ENCODE peak calls at places on chromosomes 4 and X, in six cellular contexts. One of them, this sample, is unnamed.

GRCh38 chrX:110588164-110588563 is 207.5 kb downstream of the CHRDL1 start:
- DNase-seq in uterus: no peak
- DNase-seq in heart right ventricle: no peak
- DNase-seq in HFF-Myc: no peak
- DNase-seq in heart left ventricle: no peak
- DNase-seq in IMR-90: no peak
- DNase-seq in this sample: no peak

GRCh38 chrX:133668225-133668931 is 253.1 kb upstream of the GPC4 start:
- DNase-seq in uterus: no peak
- DNase-seq in heart right ventricle: no peak
- DNase-seq in HFF-Myc: no peak
- DNase-seq in heart left ventricle: no peak
- DNase-seq in IMR-90: no peak
- DNase-seq in this sample: no peak

GRCh38 chrX:97685753-97686152 is 802.0 kb downstream of the RPA4 start:
- DNase-seq in uterus: no peak
- DNase-seq in heart right ventricle: no peak
- DNase-seq in HFF-Myc: no peak
- DNase-seq in heart left ventricle: no peak
- DNase-seq in IMR-90: peak; percentile 40
- DNase-seq in this sample: no peak

GRCh38 chr4:13540446-13541175 is 3.7 kb downstream of the NKX3-2 start:
- DNase-seq in uterus: no peak
- DNase-seq in heart right ventricle: no peak
- DNase-seq in HFF-Myc: no peak
- DNase-seq in heart left ventricle: no peak
- DNase-seq in IMR-90: no peak
- DNase-seq in this sample: no peak

GRCh38 chrX:10104958-10105658 is 51.7 kb upstream of the CLCN4 start:
- DNase-seq in uterus: no peak
- DNase-seq in heart right ventricle: no peak
- DNase-seq in HFF-Myc: no peak
- DNase-seq in heart left ventricle: no peak
- DNase-seq in IMR-90: no peak
- DNase-seq in this sample: no peak

GRCh38 chr4:146638801-146639351 is at the start of gene POU4F2:
- DNase-seq in uterus: no peak
- DNase-seq in heart right ventricle: no peak
- DNase-seq in HFF-Myc: no peak
- DNase-seq in heart left ventricle: no peak
- DNase-seq in IMR-90: no peak
- DNase-seq in this sample: no peak

GRCh38 chr4:85968945-85969830 is 390.7 kb downstream of the MAPK10 start:
- DNase-seq in uterus: no peak
- DNase-seq in heart right ventricle: no peak
- DNase-seq in HFF-Myc: peak; percentile 27
- DNase-seq in heart left ventricle: no peak
- DNase-seq in IMR-90: peak; percentile 72
- DNase-seq in this sample: no peak

GRCh38 chr4:134518574-134519217 is 317.1 kb upstream of the PABPC4L start:
- DNase-seq in uterus: no peak
- DNase-seq in heart right ventricle: no peak
- DNase-seq in HFF-Myc: no peak
- DNase-seq in heart left ventricle: no peak
- DNase-seq in IMR-90: no peak
- DNase-seq in this sample: no peak

GRCh38 chr4:89469930-89470375 is 162.4 kb upstream of the GPRIN3 start:
- DNase-seq in uterus: no peak
- DNase-seq in heart right ventricle: no peak
- DNase-seq in HFF-Myc: peak; percentile 93
- DNase-seq in heart left ventricle: no peak
- DNase-seq in IMR-90: peak; percentile 98
- DNase-seq in this sample: peak; percentile 78

GRCh38 chr4:128291096-128291495 is 3.5 kb upstream of the PGRMC2 start:
- DNase-seq in uterus: no peak
- DNase-seq in heart right ventricle: no peak
- DNase-seq in HFF-Myc: no peak
- DNase-seq in heart left ventricle: no peak
- DNase-seq in IMR-90: no peak
- DNase-seq in this sample: no peak

GRCh38 chrX:45771114-45771513 is 570.4 kb upstream of the DIPK2B start:
- DNase-seq in uterus: peak; percentile 73
- DNase-seq in heart right ventricle: no peak
- DNase-seq in HFF-Myc: peak; percentile 92
- DNase-seq in heart left ventricle: no peak
- DNase-seq in IMR-90: peak; percentile 96
- DNase-seq in this sample: peak; percentile 75

GRCh38 chrX:45769919-45770582 is 569.4 kb upstream of the DIPK2B start:
- DNase-seq in uterus: peak; percentile 83
- DNase-seq in heart right ventricle: peak; percentile 43
- DNase-seq in HFF-Myc: no peak
- DNase-seq in heart left ventricle: peak; percentile 73
- DNase-seq in IMR-90: peak; percentile 91
- DNase-seq in this sample: no peak

GRCh38 chrX:45765726-45766125 is 565.0 kb upstream of the DIPK2B start:
- DNase-seq in uterus: no peak
- DNase-seq in heart right ventricle: no peak
- DNase-seq in HFF-Myc: no peak
- DNase-seq in heart left ventricle: no peak
- DNase-seq in IMR-90: no peak
- DNase-seq in this sample: no peak

GRCh38 chrX:45767021-45767491 is 566.4 kb upstream of the DIPK2B start:
- DNase-seq in uterus: no peak
- DNase-seq in heart right ventricle: no peak
- DNase-seq in HFF-Myc: no peak
- DNase-seq in heart left ventricle: no peak
- DNase-seq in IMR-90: peak; percentile 43
- DNase-seq in this sample: no peak

GRCh38 chrX:45768666-45769065 is 568.0 kb upstream of the DIPK2B start:
- DNase-seq in uterus: no peak
- DNase-seq in heart right ventricle: no peak
- DNase-seq in HFF-Myc: no peak
- DNase-seq in heart left ventricle: no peak
- DNase-seq in IMR-90: no peak
- DNase-seq in this sample: no peak
- H3K4me3 ChIP-seq in uterus: peak overlapping the region; percentile 44
- H3K4me3 ChIP-seq in heart right ventricle: peak overlapping the region; percentile 53
- H3K4me3 ChIP-seq in HFF-Myc: peak overlapping the region; percentile 49
- H3K4me3 ChIP-seq in heart left ventricle: peak overlapping the region; percentile 62
- H3K4me3 ChIP-seq in IMR-90: peak overlapping the region; percentile 68
- H3K4me3 ChIP-seq in this sample: peak overlapping the region; percentile 65

DNA sequence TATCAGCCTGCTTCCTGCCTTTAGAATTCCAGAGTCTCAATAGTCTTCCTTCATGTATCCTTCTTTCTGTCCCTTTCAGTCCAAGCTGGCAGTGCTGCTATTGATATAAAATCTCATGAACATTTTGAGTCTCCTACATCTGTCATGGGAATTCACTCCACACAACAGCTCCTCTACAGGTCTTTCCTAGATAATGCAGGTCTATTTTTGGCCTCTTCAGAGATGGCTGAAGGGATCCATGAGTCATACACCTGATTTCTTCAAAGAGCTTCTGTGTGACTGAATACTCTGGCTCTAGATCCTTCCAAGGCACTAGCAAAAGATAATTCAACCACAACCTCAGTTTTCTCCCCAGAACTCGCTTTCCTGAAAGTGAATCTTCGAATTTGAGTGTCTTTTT is 115.4 kb downstream of the STPG2 start:
- DNase-seq in uterus: no peak
- DNase-seq in heart right ventricle: no peak
- DNase-seq in HFF-Myc: no peak
- DNase-seq in heart left ventricle: no peak
- DNase-seq in IMR-90: no peak
- DNase-seq in this sample: no peak
- TF ChIP-seq CTCF in uterus: no peak
- TF ChIP-seq CTCF in heart right ventricle: no peak
- TF ChIP-seq CTCF in HFF-Myc: no peak
- TF ChIP-seq CTCF in heart left ventricle: no peak
- TF ChIP-seq CTCF in IMR-90: no peak
- TF ChIP-seq CTCF in this sample: no peak

DNA sequence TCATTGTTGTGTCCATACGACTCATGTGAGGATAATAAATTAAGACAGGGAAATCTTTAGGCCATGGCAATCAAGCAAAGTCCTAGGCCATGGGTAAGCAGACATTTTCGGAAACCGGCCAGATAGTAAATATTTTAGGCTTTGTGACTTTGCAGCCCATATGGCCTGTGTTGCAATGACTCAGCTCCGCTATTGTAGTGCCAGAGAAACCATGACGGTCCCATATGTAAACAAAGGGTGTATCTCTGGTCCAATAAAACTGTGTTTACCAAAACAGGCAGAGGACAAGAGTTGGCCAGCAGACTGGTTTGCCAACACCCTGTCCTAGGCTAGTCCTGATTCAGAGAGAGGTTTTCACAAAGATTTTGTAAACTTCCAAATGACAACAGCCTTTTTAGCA is 5.0 kb downstream of the FAM114A1 start:
- DNase-seq in uterus: no peak
- DNase-seq in heart right ventricle: no peak
- DNase-seq in HFF-Myc: peak; percentile 88
- DNase-seq in heart left ventricle: no peak
- DNase-seq in IMR-90: peak; percentile 77
- DNase-seq in this sample: no peak
- H3K4me3 ChIP-seq in uterus: no peak overlapping the region
- H3K4me3 ChIP-seq in heart right ventricle: no peak overlapping the region
- H3K4me3 ChIP-seq in HFF-Myc: no peak overlapping the region
- H3K4me3 ChIP-seq in heart left ventricle: no peak overlapping the region
- H3K4me3 ChIP-seq in IMR-90: no peak overlapping the region
- H3K4me3 ChIP-seq in this sample: no peak overlapping the region

DNA sequence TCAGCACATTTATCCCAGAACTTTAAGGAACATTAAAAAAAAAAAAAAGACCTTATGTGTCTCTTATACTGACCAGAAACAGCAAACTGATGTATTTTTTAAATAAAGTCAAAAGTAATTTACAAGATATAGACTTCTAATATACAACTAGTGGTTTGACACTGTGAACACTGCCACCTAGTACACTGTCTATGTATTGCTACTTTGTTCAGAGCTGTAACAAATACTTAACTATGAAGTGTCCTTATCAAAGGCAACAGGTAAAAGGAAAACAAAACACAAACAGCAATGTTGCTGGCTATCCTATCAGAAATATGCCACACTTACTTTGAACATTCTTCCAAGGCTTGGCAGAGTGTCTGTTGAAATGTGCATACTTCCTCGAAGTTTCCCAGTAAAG is 60.4 kb downstream of the CD40LG start:
- DNase-seq in uterus: no peak
- DNase-seq in heart right ventricle: no peak
- DNase-seq in HFF-Myc: no peak
- DNase-seq in heart left ventricle: no peak
- DNase-seq in IMR-90: peak; percentile 13
- DNase-seq in this sample: no peak
- TF ChIP-seq CTCF in uterus: peak; percentile 6
- TF ChIP-seq CTCF in heart right ventricle: no peak
- TF ChIP-seq CTCF in HFF-Myc: no peak
- TF ChIP-seq CTCF in heart left ventricle: peak; percentile 43
- TF ChIP-seq CTCF in IMR-90: peak; percentile 33
- TF ChIP-seq CTCF in this sample: peak; percentile 32

GRCh38 chr4:54230479-54231418 is 1.7 kb downstream of the PDGFRA start:
- DNase-seq in uterus: peak; percentile 51
- DNase-seq in heart right ventricle: peak; percentile 46
- DNase-seq in HFF-Myc: no peak
- DNase-seq in heart left ventricle: peak; percentile 75
- DNase-seq in IMR-90: no peak
- DNase-seq in this sample: no peak

GRCh38 chr4:54232151-54232688 is 3.1 kb downstream of the PDGFRA start:
- DNase-seq in uterus: no peak
- DNase-seq in heart right ventricle: no peak
- DNase-seq in HFF-Myc: no peak
- DNase-seq in heart left ventricle: no peak
- DNase-seq in IMR-90: no peak
- DNase-seq in this sample: no peak

GRCh38 chr4:54233128-54233696 is 4.1 kb downstream of the PDGFRA start:
- DNase-seq in uterus: peak; percentile 82
- DNase-seq in heart right ventricle: peak; percentile 88
- DNase-seq in HFF-Myc: no peak
- DNase-seq in heart left ventricle: peak; percentile 92
- DNase-seq in IMR-90: peak; percentile 85
- DNase-seq in this sample: no peak

GRCh38 chr4:54229631-54230478 is 762 bp downstream of the PDGFRA start:
- DNase-seq in uterus: no peak
- DNase-seq in heart right ventricle: peak; percentile 27
- DNase-seq in HFF-Myc: no peak
- DNase-seq in heart left ventricle: no peak
- DNase-seq in IMR-90: peak; percentile 69
- DNase-seq in this sample: no peak

GRCh38 chr4:54231419-54232150 is 2.5 kb downstream of the PDGFRA start:
- DNase-seq in uterus: peak; percentile 36
- DNase-seq in heart right ventricle: peak; percentile 74
- DNase-seq in HFF-Myc: no peak
- DNase-seq in heart left ventricle: peak; percentile 78
- DNase-seq in IMR-90: peak; percentile 66
- DNase-seq in this sample: no peak
- H3K4me3 ChIP-seq in uterus: peak overlapping the region; percentile 59
- H3K4me3 ChIP-seq in heart right ventricle: peak overlapping the region; percentile 60
- H3K4me3 ChIP-seq in HFF-Myc: peak overlapping the region; percentile 85
- H3K4me3 ChIP-seq in heart left ventricle: peak overlapping the region; percentile 58
- H3K4me3 ChIP-seq in IMR-90: peak overlapping the region; percentile 89
- H3K4me3 ChIP-seq in this sample: peak overlapping the region; percentile 93

GRCh38 chr4:108742451-108742850 is 20.4 kb downstream of the ETNPPL start:
- DNase-seq in uterus: no peak
- DNase-seq in heart right ventricle: no peak
- DNase-seq in HFF-Myc: no peak
- DNase-seq in heart left ventricle: no peak
- DNase-seq in IMR-90: no peak
- DNase-seq in this sample: no peak

GRCh38 chr4:108738307-108738706 is 24.5 kb downstream of the ETNPPL start:
- DNase-seq in uterus: no peak
- DNase-seq in heart right ventricle: no peak
- DNase-seq in HFF-Myc: no peak
- DNase-seq in heart left ventricle: no peak
- DNase-seq in IMR-90: peak; percentile 11
- DNase-seq in this sample: no peak

GRCh38 chr4:108744307-108744706 is 18.5 kb downstream of the ETNPPL start:
- DNase-seq in uterus: no peak
- DNase-seq in heart right ventricle: no peak
- DNase-seq in HFF-Myc: peak; percentile 42
- DNase-seq in heart left ventricle: no peak
- DNase-seq in IMR-90: no peak
- DNase-seq in this sample: no peak

DNA sequence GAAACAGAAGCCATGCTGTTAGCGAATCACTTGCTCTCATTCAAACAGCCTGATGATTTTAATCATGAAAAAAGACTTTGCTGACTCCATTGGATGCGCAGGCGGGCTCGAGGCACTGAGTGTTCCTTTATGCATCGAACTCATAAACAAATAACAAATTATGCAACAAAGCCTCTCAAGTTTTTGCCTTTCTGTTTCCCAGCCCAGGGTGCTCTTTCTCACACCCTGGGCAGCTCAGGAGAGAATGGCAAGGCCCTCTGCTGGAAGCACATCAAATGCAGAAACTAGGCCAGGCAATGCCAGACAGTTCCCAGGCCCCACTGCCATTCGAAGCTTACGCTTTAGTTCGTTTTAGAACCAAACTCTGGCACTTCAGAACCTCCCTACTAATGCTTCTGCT is 19.8 kb downstream of the ETNPPL start:
- DNase-seq in uterus: no peak
- DNase-seq in heart right ventricle: no peak
- DNase-seq in HFF-Myc: no peak
- DNase-seq in heart left ventricle: no peak
- DNase-seq in IMR-90: no peak
- DNase-seq in this sample: no peak
- TF ChIP-seq CTCF in uterus: no peak
- TF ChIP-seq CTCF in heart right ventricle: no peak
- TF ChIP-seq CTCF in HFF-Myc: peak; percentile 14
- TF ChIP-seq CTCF in heart left ventricle: no peak
- TF ChIP-seq CTCF in IMR-90: no peak
- TF ChIP-seq CTCF in this sample: peak; percentile 9

This sample was measured in AG04449.